ENCODE peak calls at places on chromosomes 3 and 15, in nine cellular contexts. One of them, this sample, is unnamed.

GRCh38 chr3:50138266-50139230 is 16.6 kb upstream of the SEMA3F start:
- DNase-seq in ACHN: no peak
- DNase-seq in kidney glomerular epithelial cell: peak; percentile 35
- DNase-seq in adipocyte: peak; percentile 53
- DNase-seq in activated CD8-positive, alpha-beta memory T cell treated with anti-CD3 and anti-CD28 coated beads for 24 hours: no peak
- DNase-seq in RPMI7951: no peak
- DNase-seq in HL-60: no peak
- DNase-seq in hippocampal formation: no peak
- DNase-seq in mucosa of gallbladder: no peak
- DNase-seq in this sample: no peak

GRCh38 chr15:87357608-87358007 is 898.9 kb downstream of the NTRK3 start:
- DNase-seq in activated CD8-positive, alpha-beta memory T cell treated with anti-CD3 and anti-CD28 coated beads for 24 hours: no peak
- DNase-seq in hippocampal formation: no peak
- DNase-seq in ACHN: no peak
- DNase-seq in RPMI7951: no peak
- DNase-seq in HL-60: no peak
- DNase-seq in adipocyte: no peak
- DNase-seq in mucosa of gallbladder: no peak
- DNase-seq in kidney glomerular epithelial cell: no peak
- DNase-seq in this sample: no peak

GRCh38 chr3:103170651-103171050 is 735.8 kb downstream of the ZPLD1 start:
- DNase-seq in adipocyte: no peak
- DNase-seq in RPMI7951: no peak
- DNase-seq in hippocampal formation: no peak
- DNase-seq in ACHN: no peak
- DNase-seq in kidney glomerular epithelial cell: no peak
- DNase-seq in mucosa of gallbladder: no peak
- DNase-seq in HL-60: no peak
- DNase-seq in activated CD8-positive, alpha-beta memory T cell treated with anti-CD3 and anti-CD28 coated beads for 24 hours: no peak
- DNase-seq in this sample: no peak

GRCh38 chr3:184443364-184443763 is 63.5 kb downstream of the CHRD start:
- DNase-seq in adipocyte: no peak
- DNase-seq in kidney glomerular epithelial cell: no peak
- DNase-seq in ACHN: no peak
- DNase-seq in activated CD8-positive, alpha-beta memory T cell treated with anti-CD3 and anti-CD28 coated beads for 24 hours: no peak
- DNase-seq in mucosa of gallbladder: no peak
- DNase-seq in HL-60: no peak
- DNase-seq in hippocampal formation: no peak
- DNase-seq in RPMI7951: no peak
- DNase-seq in this sample: no peak

GRCh38 chr15:25613113-25613512 is 174.3 kb upstream of the UBE3A start:
- DNase-seq in activated CD8-positive, alpha-beta memory T cell treated with anti-CD3 and anti-CD28 coated beads for 24 hours: no peak
- DNase-seq in RPMI7951: no peak
- DNase-seq in ACHN: no peak
- DNase-seq in kidney glomerular epithelial cell: peak; percentile 19
- DNase-seq in mucosa of gallbladder: no peak
- DNase-seq in HL-60: no peak
- DNase-seq in adipocyte: no peak
- DNase-seq in hippocampal formation: no peak
- DNase-seq in this sample: no peak

GRCh38 chr15:48657891-48658591 is 12.5 kb upstream of the FBN1 start:
- DNase-seq in mucosa of gallbladder: no peak
- DNase-seq in HL-60: no peak
- DNase-seq in ACHN: no peak
- DNase-seq in adipocyte: no peak
- DNase-seq in activated CD8-positive, alpha-beta memory T cell treated with anti-CD3 and anti-CD28 coated beads for 24 hours: no peak
- DNase-seq in kidney glomerular epithelial cell: no peak
- DNase-seq in RPMI7951: no peak
- DNase-seq in hippocampal formation: no peak
- DNase-seq in this sample: no peak

GRCh38 chr3:119219069-119219468 is 21.6 kb downstream of the B4GALT4 start:
- DNase-seq in HL-60: no peak
- DNase-seq in ACHN: no peak
- DNase-seq in kidney glomerular epithelial cell: no peak
- DNase-seq in hippocampal formation: no peak
- DNase-seq in RPMI7951: no peak
- DNase-seq in activated CD8-positive, alpha-beta memory T cell treated with anti-CD3 and anti-CD28 coated beads for 24 hours: no peak
- DNase-seq in mucosa of gallbladder: peak; percentile 23
- DNase-seq in adipocyte: no peak
- DNase-seq in this sample: no peak

GRCh38 chr3:5213574-5213966 is 26.1 kb downstream of the EDEM1 start:
- DNase-seq in ACHN: no peak
- DNase-seq in adipocyte: no peak
- DNase-seq in hippocampal formation: no peak
- DNase-seq in kidney glomerular epithelial cell: no peak
- DNase-seq in HL-60: no peak
- DNase-seq in RPMI7951: no peak
- DNase-seq in mucosa of gallbladder: no peak
- DNase-seq in activated CD8-positive, alpha-beta memory T cell treated with anti-CD3 and anti-CD28 coated beads for 24 hours: no peak
- DNase-seq in this sample: no peak

GRCh38 chr15:56758770-56759449 is 25.6 kb upstream of the ZNF280D start:
- DNase-seq in RPMI7951: peak; percentile 83
- DNase-seq in ACHN: peak; percentile 18
- DNase-seq in mucosa of gallbladder: no peak
- DNase-seq in kidney glomerular epithelial cell: peak; percentile 37
- DNase-seq in activated CD8-positive, alpha-beta memory T cell treated with anti-CD3 and anti-CD28 coated beads for 24 hours: no peak
- DNase-seq in hippocampal formation: no peak
- DNase-seq in HL-60: no peak
- DNase-seq in adipocyte: peak; percentile 69
- DNase-seq in this sample: no peak

This sample was measured in GM12878.